ENCODE peak calls at places on chromosomes 2 and 18, in four cellular contexts. P is GM12878, G is HepG2, U is K562. A is an unnamed sample.

GRCh38 chr2:208025814-208026184 is 472 bp upstream of the PLEKHM3 start:
- DNase-seq in P (no peak), G (no peak), U (no peak), A (peak; percentile 30)

GRCh38 chr18:32209685-32210445 is 20.0 kb downstream of the MEP1B start:
- DNase-seq in P (no peak), G (no peak), U (no peak), A (no peak)

GRCh38 chr2:233091595-233092375 is 31.6 kb downstream of the INPP5D start:
- DNase-seq in P (no peak), G (no peak), U (peak; percentile 86), A (no peak)

GRCh38 chr2:141021109-141021508 is 1109.7 kb downstream of the LRP1B start:
- DNase-seq in P (no peak), G (no peak), U (no peak), A (no peak)

GRCh38 chr2:72146357-72147302 is 1.0 kb downstream of the CYP26B1 start:
- DNase-seq in P (no peak), G (no peak), U (no peak), A (peak; percentile 58)

GRCh38 chr2:97745474-97746172 is 32.2 kb downstream of the ZAP70 start:
- DNase-seq in P (peak; percentile 21), G (no peak), U (no peak), A (no peak)

GRCh38 chr2:176669398-176670174 is 400.3 kb downstream of the MTX2 start:
- DNase-seq in P (peak; percentile 37), G (no peak), U (no peak), A (no peak)

GRCh38 chr18:44744206-44745180 is 63.8 kb downstream of the SETBP1 start:
- DNase-seq in P (no peak), G (no peak), U (peak; percentile 14), A (peak; percentile 52)

GRCh38 chr18:8707946-8708345 is 2.6 kb downstream of the MTCL1 start:
- DNase-seq in P (no peak), G (peak; percentile 52), U (no peak), A (no peak)

GRCh38 chr2:134574610-134575332 is 144.0 kb downstream of the TMEM163 start:
- DNase-seq in P (no peak), G (no peak), U (no peak), A (no peak)

GRCh38 chr2:152507941-152508340 is 173.0 kb downstream of the FMNL2 start:
- DNase-seq in P (no peak), G (no peak), U (no peak), A (no peak)

GRCh38 chr2:31319391-31320175 is 85.6 kb downstream of the EHD3 start:
- DNase-seq in P (peak; percentile 32), G (no peak), U (no peak), A (no peak)

GRCh38 chr2:98524168-98524567 is 79.5 kb downstream of the INPP4A start:
- DNase-seq in P (no peak), G (no peak), U (no peak), A (no peak)

GRCh38 chr2:28802975-28803429 is 7.6 kb upstream of the SPDYA start:
- DNase-seq in P (no peak), G (no peak), U (no peak), A (no peak)

GRCh38 chr2:43106767-43107527 is 119.5 kb downstream of the ZFP36L2 start:
- DNase-seq in P (peak; percentile 33), G (no peak), U (no peak), A (no peak)

GRCh38 chr2:173961346-173961705 is 3.8 kb downstream of the SP3 start:
- DNase-seq in P (no peak), G (peak; percentile 73), U (no peak), A (no peak)

GRCh38 chr2:226020179-226020578 is 620.7 kb downstream of the NYAP2 start:
- DNase-seq in P (no peak), G (no peak), U (no peak), A (no peak)

GRCh38 chr2:202690321-202690900 is 55.6 kb downstream of the FAM117B start:
- DNase-seq in P (no peak), G (no peak), U (no peak), A (no peak)

GRCh38 chr2:55419236-55419513 is 481 bp downstream of the CCDC88A start:
- DNase-seq in P (no peak), G (no peak), U (peak; percentile 28), A (no peak)

GRCh38 chr18:23920054-23920453 is 94.5 kb upstream of the TTC39C start:
- DNase-seq in P (no peak), G (no peak), U (no peak), A (no peak)

DNA sequence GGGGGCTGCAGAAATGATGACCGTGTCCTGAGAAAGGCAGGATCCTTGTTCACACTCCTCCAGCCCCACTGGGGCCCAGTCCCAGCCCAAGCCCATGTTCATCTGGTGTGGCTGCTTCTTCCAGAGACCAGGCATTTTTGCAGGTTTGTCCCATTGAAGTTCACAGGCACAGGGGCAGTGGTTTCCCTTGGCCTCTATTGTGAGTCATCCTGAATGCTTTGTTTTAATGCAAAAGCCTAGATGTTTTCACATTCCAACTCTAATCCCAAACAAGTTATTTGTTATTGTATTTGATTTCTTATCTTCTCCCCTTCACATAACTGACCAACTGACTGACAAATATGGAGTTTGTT is 426.4 kb upstream of the ID2 start:
- DNase-seq in P (no peak), G (no peak), U (no peak), A (peak; percentile 21)
- TF ChIP-seq MAX in P (no peak), G (no peak), U (no peak), A (no peak)

GRCh38 chr2:227661827-227662226 is 4.8 kb upstream of the SCYGR5 start:
- DNase-seq in P (no peak), G (no peak), U (no peak), A (no peak)
- TF ChIP-seq NR2C2 in P (no peak), G (no peak), U (no peak), A (no peak)

GRCh38 chr2:201465524-201465971 is 14.0 kb downstream of the STRADB start:
- DNase-seq in P (no peak), G (no peak), U (no peak), A (no peak)
- TF ChIP-seq MAX in P (no peak), G (no peak), U (no peak), A (no peak)

GRCh38 chr2:24657818-24658217 is 135.4 kb downstream of the PTRHD1 start:
- DNase-seq in P (no peak), G (no peak), U (no peak), A (no peak)
- TF ChIP-seq NR2C2 in P (no peak), G (no peak), U (no peak), A (no peak)

DNA sequence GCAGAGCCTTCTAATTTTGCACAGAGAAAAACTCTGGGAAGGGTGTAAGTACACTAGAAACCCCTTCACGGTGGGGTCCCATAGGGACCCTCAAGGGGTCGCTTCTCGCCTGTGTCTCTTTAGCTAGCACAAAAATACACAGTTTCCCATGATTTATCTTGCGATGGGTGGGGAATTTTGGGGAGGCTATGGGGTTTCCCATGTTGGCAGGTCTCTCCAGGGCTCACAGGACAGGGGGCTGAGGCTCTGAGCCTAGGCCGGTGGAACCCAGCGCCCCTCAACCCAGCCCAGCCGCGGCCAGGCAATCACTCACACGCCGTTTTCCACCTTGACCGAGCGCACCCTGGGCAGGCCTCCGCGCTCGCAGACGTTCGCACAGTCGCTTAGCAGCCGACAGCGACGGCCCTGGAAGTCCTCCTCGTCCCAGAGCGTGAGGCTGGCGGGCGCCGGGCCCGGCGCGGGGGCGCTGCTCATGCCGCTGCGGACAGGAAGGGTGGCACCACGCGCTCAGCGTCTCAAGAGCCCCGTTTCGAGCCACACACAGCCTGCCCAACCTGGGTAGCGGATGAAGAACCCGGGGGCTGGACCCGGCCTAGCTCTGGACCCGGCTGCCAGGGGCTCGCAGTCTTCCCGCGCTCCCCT is 398 bp downstream of the CRYBA2 start:
- DNase-seq in P (no peak), G (no peak), U (no peak), A (no peak)
- TF ChIP-seq MAX in P (no peak), G (no peak), U (no peak), A (no peak)

A was measured in WTC11.